ENCODE peak calls at places on chromosome 13, in five cellular contexts. One of them, this sample, is unnamed.

GRCh38 chr13:26599885-26600284 is 42.4 kb downstream of the WASF3 start:
- DNase-seq in left ventricle myocardium inferior: no peak
- DNase-seq in suprapubic skin: no peak
- DNase-seq in astrocyte: no peak
- DNase-seq in colonic mucosa: no peak
- DNase-seq in this sample: no peak

GRCh38 chr13:113653264-113654174 is 4.5 kb downstream of the ATP4B start:
- DNase-seq in astrocyte: no peak
- DNase-seq in left ventricle myocardium inferior: peak; percentile 7
- DNase-seq in suprapubic skin: peak; percentile 48
- DNase-seq in colonic mucosa: no peak
- DNase-seq in this sample: no peak

GRCh38 chr13:83286737-83287136 is 595.5 kb downstream of the SLITRK1 start:
- DNase-seq in astrocyte: no peak
- DNase-seq in suprapubic skin: no peak
- DNase-seq in left ventricle myocardium inferior: no peak
- DNase-seq in colonic mucosa: no peak
- DNase-seq in this sample: peak; percentile 60

GRCh38 chr13:78978381-78978998 is 319.5 kb upstream of the OBI1 start:
- DNase-seq in astrocyte: peak; percentile 34
- DNase-seq in suprapubic skin: no peak
- DNase-seq in left ventricle myocardium inferior: no peak
- DNase-seq in colonic mucosa: peak; percentile 43
- DNase-seq in this sample: peak; percentile 33

GRCh38 chr13:106098778-106099177 is 436.7 kb downstream of the EFNB2 start:
- DNase-seq in astrocyte: no peak
- DNase-seq in colonic mucosa: no peak
- DNase-seq in left ventricle myocardium inferior: no peak
- DNase-seq in suprapubic skin: no peak
- DNase-seq in this sample: no peak

GRCh38 chr13:30972888-30973377 is 40.5 kb downstream of the TEX26 start:
- DNase-seq in left ventricle myocardium inferior: no peak
- DNase-seq in suprapubic skin: no peak
- DNase-seq in astrocyte: peak; percentile 87
- DNase-seq in colonic mucosa: no peak
- DNase-seq in this sample: no peak

GRCh38 chr13:93079294-93079693 is 147.3 kb upstream of the GPC6 start:
- DNase-seq in left ventricle myocardium inferior: no peak
- DNase-seq in astrocyte: peak; percentile 65
- DNase-seq in colonic mucosa: no peak
- DNase-seq in suprapubic skin: no peak
- DNase-seq in this sample: peak; percentile 0

GRCh38 chr13:73677041-73677589 is 457.1 kb downstream of the KLF12 start:
- DNase-seq in left ventricle myocardium inferior: no peak
- DNase-seq in colonic mucosa: peak; percentile 67
- DNase-seq in astrocyte: peak; percentile 80
- DNase-seq in suprapubic skin: no peak
- DNase-seq in this sample: no peak

GRCh38 chr13:93861818-93862217 is 617.7 kb downstream of the DCT start:
- DNase-seq in colonic mucosa: no peak
- DNase-seq in astrocyte: peak; percentile 93
- DNase-seq in suprapubic skin: no peak
- DNase-seq in left ventricle myocardium inferior: no peak
- DNase-seq in this sample: peak; percentile 37

GRCh38 chr13:77177646-77178045 is 149.2 kb downstream of the MYCBP2 start:
- DNase-seq in astrocyte: no peak
- DNase-seq in left ventricle myocardium inferior: no peak
- DNase-seq in suprapubic skin: no peak
- DNase-seq in colonic mucosa: no peak
- DNase-seq in this sample: no peak

GRCh38 chr13:112779856-112780604 is 90.2 kb downstream of the ATP11A start:
- DNase-seq in colonic mucosa: no peak
- DNase-seq in left ventricle myocardium inferior: no peak
- DNase-seq in suprapubic skin: no peak
- DNase-seq in astrocyte: peak; percentile 27
- DNase-seq in this sample: no peak

GRCh38 chr13:20127563-20128458 is 33.0 kb downstream of the GJA3 start:
- DNase-seq in colonic mucosa: peak; percentile 69
- DNase-seq in astrocyte: peak; percentile 47
- DNase-seq in left ventricle myocardium inferior: peak; percentile 77
- DNase-seq in suprapubic skin: peak; percentile 82
- DNase-seq in this sample: peak; percentile 29

GRCh38 chr13:98384739-98385138 is 192.2 kb downstream of the STK24 start:
- DNase-seq in astrocyte: peak; percentile 69
- DNase-seq in suprapubic skin: no peak
- DNase-seq in left ventricle myocardium inferior: no peak
- DNase-seq in colonic mucosa: no peak
- DNase-seq in this sample: peak; percentile 34

GRCh38 chr13:32272021-32272695 is 43.0 kb downstream of the ZAR1L start:
- DNase-seq in left ventricle myocardium inferior: no peak
- DNase-seq in suprapubic skin: no peak
- DNase-seq in astrocyte: no peak
- DNase-seq in colonic mucosa: no peak
- DNase-seq in this sample: peak; percentile 9

GRCh38 chr13:112686364-112686763 is 3.5 kb upstream of the ATP11A start:
- DNase-seq in colonic mucosa: no peak
- DNase-seq in suprapubic skin: peak; percentile 45
- DNase-seq in left ventricle myocardium inferior: no peak
- DNase-seq in astrocyte: no peak
- DNase-seq in this sample: no peak

GRCh38 chr13:78650725-78651083 is 8.3 kb downstream of the OBI1 start:
- DNase-seq in colonic mucosa: no peak
- DNase-seq in left ventricle myocardium inferior: no peak
- DNase-seq in astrocyte: no peak
- DNase-seq in suprapubic skin: no peak
- DNase-seq in this sample: no peak

GRCh38 chr13:96994030-96994848 is at the start of gene OXGR1:
- DNase-seq in suprapubic skin: peak; percentile 78
- DNase-seq in left ventricle myocardium inferior: no peak
- DNase-seq in colonic mucosa: peak; percentile 30
- DNase-seq in astrocyte: no peak
- DNase-seq in this sample: peak; percentile 27

GRCh38 chr13:33262069-33262487 is 23.5 kb downstream of the STARD13 start:
- DNase-seq in astrocyte: peak; percentile 76
- DNase-seq in suprapubic skin: no peak
- DNase-seq in colonic mucosa: peak; percentile 32
- DNase-seq in left ventricle myocardium inferior: no peak
- DNase-seq in this sample: peak; percentile 46

GRCh38 chr13:50388481-50388880 is 373.2 kb downstream of the KCNRG start:
- DNase-seq in suprapubic skin: no peak
- DNase-seq in astrocyte: no peak
- DNase-seq in left ventricle myocardium inferior: no peak
- DNase-seq in colonic mucosa: no peak
- DNase-seq in this sample: no peak

GRCh38 chr13:73757471-73758233 is 376.6 kb downstream of the KLF12 start:
- DNase-seq in astrocyte: peak; percentile 53
- DNase-seq in suprapubic skin: no peak
- DNase-seq in left ventricle myocardium inferior: no peak
- DNase-seq in colonic mucosa: no peak
- DNase-seq in this sample: no peak

GRCh38 chr13:35894636-35895035 is 236.5 kb downstream of the DCLK1 start:
- DNase-seq in suprapubic skin: no peak
- DNase-seq in colonic mucosa: no peak
- DNase-seq in astrocyte: no peak
- DNase-seq in left ventricle myocardium inferior: no peak
- DNase-seq in this sample: no peak

GRCh38 chr13:91400094-91400462 is 1.7 kb downstream of the GPC5 start:
- DNase-seq in astrocyte: no peak
- DNase-seq in suprapubic skin: no peak
- DNase-seq in colonic mucosa: no peak
- DNase-seq in left ventricle myocardium inferior: no peak
- DNase-seq in this sample: no peak

GRCh38 chr13:49681837-49682236 is 9.4 kb downstream of the EBPL start:
- DNase-seq in astrocyte: peak; percentile 57
- DNase-seq in left ventricle myocardium inferior: no peak
- DNase-seq in colonic mucosa: no peak
- DNase-seq in suprapubic skin: no peak
- DNase-seq in this sample: no peak

GRCh38 chr13:50910483-50910805 is 853 bp downstream of the RNASEH2B start:
- DNase-seq in colonic mucosa: peak; percentile 28
- DNase-seq in suprapubic skin: no peak
- DNase-seq in astrocyte: peak; percentile 48
- DNase-seq in left ventricle myocardium inferior: no peak
- DNase-seq in this sample: peak; percentile 68

GRCh38 chr13:73262862-73263627 is 204.2 kb downstream of the KLF5 start:
- DNase-seq in suprapubic skin: no peak
- DNase-seq in astrocyte: no peak
- DNase-seq in left ventricle myocardium inferior: no peak
- DNase-seq in colonic mucosa: no peak
- DNase-seq in this sample: no peak

DNA sequence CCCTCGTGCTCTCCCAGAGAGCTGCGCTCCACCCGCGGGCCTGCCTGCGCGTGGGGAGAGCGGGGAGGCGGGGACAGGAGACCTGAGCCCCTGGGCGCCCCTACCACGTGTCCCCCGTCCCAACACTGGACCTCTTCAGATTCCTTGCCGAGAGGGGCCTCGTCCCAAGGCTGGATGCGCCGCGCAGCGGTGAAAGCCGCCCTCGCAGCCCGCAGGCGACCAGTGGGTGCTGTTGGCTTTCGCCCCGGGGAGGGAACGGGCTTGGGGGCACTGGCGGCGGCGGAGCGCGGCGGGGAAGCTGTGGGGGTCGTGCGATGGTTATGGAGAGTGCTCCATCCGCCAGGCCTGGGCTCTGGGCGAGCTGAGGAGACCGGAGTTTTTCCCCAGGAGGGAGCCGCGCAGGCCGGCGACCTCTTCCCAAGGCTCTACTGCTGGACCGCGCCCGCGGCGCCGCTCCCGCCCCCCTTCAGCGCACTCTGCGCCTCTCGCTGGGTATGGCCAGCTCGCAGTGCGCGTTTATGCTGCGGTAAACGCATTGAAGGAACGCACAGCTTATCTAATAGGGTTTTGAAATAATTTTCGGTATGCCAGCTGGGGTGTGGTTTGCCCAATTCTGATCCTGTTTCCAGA is 17.2 kb upstream of the RNF17 start:
- DNase-seq in colonic mucosa: no peak
- DNase-seq in left ventricle myocardium inferior: no peak
- DNase-seq in astrocyte: no peak
- DNase-seq in suprapubic skin: no peak
- DNase-seq in this sample: no peak
- TF ChIP-seq CTCF in colonic mucosa: no peak
- TF ChIP-seq CTCF in left ventricle myocardium inferior: peak; percentile 19
- TF ChIP-seq CTCF in astrocyte: no peak
- TF ChIP-seq CTCF in suprapubic skin: no peak
- TF ChIP-seq CTCF in this sample: no peak

GRCh38 chr13:101451641-101452040 is 834 bp upstream of the ITGBL1 start:
- DNase-seq in left ventricle myocardium inferior: no peak
- DNase-seq in suprapubic skin: no peak
- DNase-seq in astrocyte: peak; percentile 62
- DNase-seq in colonic mucosa: no peak
- DNase-seq in this sample: no peak

GRCh38 chr13:101455863-101456262 is 3.4 kb downstream of the ITGBL1 start:
- DNase-seq in astrocyte: peak; percentile 97
- DNase-seq in left ventricle myocardium inferior: no peak
- DNase-seq in colonic mucosa: no peak
- DNase-seq in suprapubic skin: no peak
- DNase-seq in this sample: peak; percentile 87

GRCh38 chr13:101452519-101453485 is at the start of gene ITGBL1:
- DNase-seq in suprapubic skin: peak; percentile 85
- DNase-seq in colonic mucosa: no peak
- DNase-seq in astrocyte: no peak
- DNase-seq in left ventricle myocardium inferior: peak; percentile 25
- DNase-seq in this sample: peak; percentile 72

GRCh38 chr13:101454767-101455166 is 2.3 kb downstream of the ITGBL1 start:
- DNase-seq in left ventricle myocardium inferior: no peak
- DNase-seq in suprapubic skin: no peak
- DNase-seq in colonic mucosa: no peak
- DNase-seq in astrocyte: peak; percentile 81
- DNase-seq in this sample: no peak

GRCh38 chr13:101453784-101454201 is 1.3 kb downstream of the ITGBL1 start:
- DNase-seq in left ventricle myocardium inferior: peak; percentile 17
- DNase-seq in suprapubic skin: no peak
- DNase-seq in astrocyte: no peak
- DNase-seq in colonic mucosa: no peak
- DNase-seq in this sample: peak; percentile 62
- H3K4me3 ChIP-seq in left ventricle myocardium inferior: peak overlapping the region; percentile 63
- H3K4me3 ChIP-seq in suprapubic skin: peak overlapping the region; percentile 58
- H3K4me3 ChIP-seq in astrocyte: peak overlapping the region; percentile 46
- H3K4me3 ChIP-seq in colonic mucosa: peak overlapping the region; percentile 30
- H3K4me3 ChIP-seq in this sample: peak overlapping the region; percentile 69

DNA sequence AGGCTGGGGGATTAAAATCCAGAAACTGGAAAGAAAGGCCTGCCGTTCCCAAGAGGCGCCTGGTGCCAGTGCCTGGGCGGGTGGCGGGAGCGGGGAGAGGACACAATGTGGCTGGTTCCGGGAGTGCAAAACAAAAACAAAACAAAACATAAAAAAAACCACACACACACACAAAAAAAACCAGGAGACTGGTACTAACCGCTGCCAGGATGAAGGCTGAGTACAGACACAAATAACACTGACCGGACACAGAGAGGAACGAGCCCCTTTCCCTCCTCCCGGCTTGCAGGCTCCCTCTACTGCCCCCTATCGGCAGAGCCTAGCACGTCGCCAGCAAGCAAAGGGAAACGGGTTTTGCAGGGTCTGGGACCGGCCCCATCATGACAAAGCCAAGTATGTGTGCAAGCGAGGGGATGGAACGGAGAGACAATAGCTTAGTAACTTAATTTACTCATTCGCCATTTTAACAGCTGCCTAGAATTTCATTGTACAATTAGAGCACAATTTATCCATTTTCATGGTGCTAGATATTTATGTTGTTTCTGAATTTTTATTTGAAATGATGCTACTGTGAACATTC is 17.9 kb upstream of the ZDHHC20 start:
- DNase-seq in suprapubic skin: peak; percentile 89
- DNase-seq in astrocyte: peak; percentile 50
- DNase-seq in left ventricle myocardium inferior: peak; percentile 77
- DNase-seq in colonic mucosa: peak; percentile 89
- DNase-seq in this sample: peak; percentile 60
- TF ChIP-seq CTCF in suprapubic skin: peak; percentile 81
- TF ChIP-seq CTCF in astrocyte: peak; percentile 91
- TF ChIP-seq CTCF in left ventricle myocardium inferior: peak; percentile 99
- TF ChIP-seq CTCF in colonic mucosa: peak; percentile 97
- TF ChIP-seq CTCF in this sample: peak; percentile 100

GRCh38 chr13:48403151-48403631 is 9.7 kb downstream of the LPAR6 start:
- DNase-seq in left ventricle myocardium inferior: no peak
- DNase-seq in astrocyte: no peak
- DNase-seq in suprapubic skin: no peak
- DNase-seq in colonic mucosa: no peak
- DNase-seq in this sample: peak; percentile 32
- H3K4me3 ChIP-seq in left ventricle myocardium inferior: peak overlapping the region; percentile 46
- H3K4me3 ChIP-seq in astrocyte: no peak overlapping the region
- H3K4me3 ChIP-seq in suprapubic skin: peak overlapping the region; percentile 16
- H3K4me3 ChIP-seq in colonic mucosa: no peak overlapping the region
- H3K4me3 ChIP-seq in this sample: no peak overlapping the region

GRCh38 chr13:40670307-40670706 is 3.9 kb upstream of the FOXO1 start:
- DNase-seq in colonic mucosa: no peak
- DNase-seq in left ventricle myocardium inferior: no peak
- DNase-seq in suprapubic skin: no peak
- DNase-seq in astrocyte: no peak
- DNase-seq in this sample: no peak

GRCh38 chr13:40666058-40666904 is at the start of gene FOXO1:
- DNase-seq in suprapubic skin: peak; percentile 91
- DNase-seq in colonic mucosa: peak; percentile 88
- DNase-seq in left ventricle myocardium inferior: peak; percentile 94
- DNase-seq in astrocyte: peak; percentile 79
- DNase-seq in this sample: peak; percentile 96

GRCh38 chr13:40666905-40667621 is 622 bp upstream of the FOXO1 start:
- DNase-seq in astrocyte: no peak
- DNase-seq in suprapubic skin: peak; percentile 90
- DNase-seq in left ventricle myocardium inferior: peak; percentile 36
- DNase-seq in colonic mucosa: peak; percentile 53
- DNase-seq in this sample: peak; percentile 14

GRCh38 chr13:40667622-40667978 is 1.2 kb upstream of the FOXO1 start:
- DNase-seq in astrocyte: no peak
- DNase-seq in suprapubic skin: no peak
- DNase-seq in left ventricle myocardium inferior: no peak
- DNase-seq in colonic mucosa: peak; percentile 45
- DNase-seq in this sample: no peak

GRCh38 chr13:40668335-40668734 is 1.9 kb upstream of the FOXO1 start:
- DNase-seq in left ventricle myocardium inferior: peak; percentile 62
- DNase-seq in suprapubic skin: peak; percentile 82
- DNase-seq in astrocyte: no peak
- DNase-seq in colonic mucosa: peak; percentile 57
- DNase-seq in this sample: no peak
- TF ChIP-seq CTCF in left ventricle myocardium inferior: peak; percentile 68
- TF ChIP-seq CTCF in suprapubic skin: no peak
- TF ChIP-seq CTCF in astrocyte: peak; percentile 21
- TF ChIP-seq CTCF in colonic mucosa: peak; percentile 36
- TF ChIP-seq CTCF in this sample: peak; percentile 12